ENCODE peak calls at places on chromosomes 16 and 17, in four cellular contexts. One of them, this sample, is unnamed. For H3K36me3 and H3K9me3, the result is how much of the 10 kb centered on the place peaks cover.

GRCh38 chr17:50845260-50846147 is 10.1 kb downstream of the WFIKKN2 start:
- DNase-seq in SK-N-MC: no peak
- DNase-seq in mucosa of descending colon: no peak
- DNase-seq in mesenchymal stem cell: peak
- DNase-seq in this sample: no peak

GRCh38 chr16:58506241-58507194 is 6.6 kb downstream of the NDRG4 start:
- DNase-seq in mesenchymal stem cell: no peak
- DNase-seq in mucosa of descending colon: no peak
- DNase-seq in SK-N-MC: no peak
- DNase-seq in this sample: peak

GRCh38 chr16:86061771-86062170 is 162.8 kb downstream of the IRF8 start:
- DNase-seq in SK-N-MC: no peak
- DNase-seq in mesenchymal stem cell: no peak
- DNase-seq in mucosa of descending colon: no peak
- DNase-seq in this sample: peak

GRCh38 chr16:88369447-88370008 is 13.2 kb upstream of the ZNF469 start:
- DNase-seq in SK-N-MC: no peak
- DNase-seq in mesenchymal stem cell: no peak
- DNase-seq in mucosa of descending colon: peak
- DNase-seq in this sample: peak

GRCh38 chr17:32954477-32954876 is 26.5 kb downstream of the TMEM98 start:
- DNase-seq in mesenchymal stem cell: no peak
- DNase-seq in mucosa of descending colon: peak
- DNase-seq in SK-N-MC: no peak
- DNase-seq in this sample: no peak

GRCh38 chr17:7280519-7281073 is 922 bp upstream of the SLC2A4 start:
- DNase-seq in mucosa of descending colon: peak
- DNase-seq in SK-N-MC: no peak
- DNase-seq in mesenchymal stem cell: peak
- DNase-seq in this sample: peak

GRCh38 chr17:42436401-42436800 is 13.3 kb upstream of the CAVIN1 start:
- DNase-seq in mesenchymal stem cell: peak
- DNase-seq in SK-N-MC: no peak
- DNase-seq in mucosa of descending colon: no peak
- DNase-seq in this sample: no peak

GRCh38 chr17:65194670-65195334 is 57.6 kb downstream of the RGS9 start:
- DNase-seq in SK-N-MC: no peak
- DNase-seq in mesenchymal stem cell: no peak
- DNase-seq in mucosa of descending colon: no peak
- DNase-seq in this sample: no peak

GRCh38 chr16:14650629-14651028 is 17.9 kb downstream of the BFAR start:
- DNase-seq in mesenchymal stem cell: no peak
- DNase-seq in SK-N-MC: no peak
- DNase-seq in mucosa of descending colon: no peak
- DNase-seq in this sample: no peak
- H3K36me3 ChIP-seq in mesenchymal stem cell: half or more
- H3K36me3 ChIP-seq in SK-N-MC: half or more
- H3K36me3 ChIP-seq in mucosa of descending colon: under half
- H3K36me3 ChIP-seq in this sample: half or more

GRCh38 chr16:3174618-3175148 is 13.3 kb upstream of the OR1F1 start:
- DNase-seq in mesenchymal stem cell: no peak
- DNase-seq in mucosa of descending colon: no peak
- DNase-seq in SK-N-MC: no peak
- DNase-seq in this sample: peak
- H3K4me3 ChIP-seq in mesenchymal stem cell: no peak
- H3K4me3 ChIP-seq in mucosa of descending colon: no peak
- H3K4me3 ChIP-seq in SK-N-MC: peak
- H3K4me3 ChIP-seq in this sample: no peak

GRCh38 chr17:70072900-70073299 is 2.1 kb upstream of the KCNJ16 start:
- DNase-seq in mucosa of descending colon: no peak
- DNase-seq in SK-N-MC: no peak
- DNase-seq in mesenchymal stem cell: no peak
- DNase-seq in this sample: no peak

GRCh38 chr17:70071620-70072019 is 3.4 kb upstream of the KCNJ16 start:
- DNase-seq in mesenchymal stem cell: no peak
- DNase-seq in mucosa of descending colon: no peak
- DNase-seq in SK-N-MC: no peak
- DNase-seq in this sample: no peak

GRCh38 chr17:70070297-70071027 is 4.6 kb upstream of the KCNJ16 start:
- DNase-seq in SK-N-MC: no peak
- DNase-seq in mesenchymal stem cell: no peak
- DNase-seq in mucosa of descending colon: no peak
- DNase-seq in this sample: no peak

GRCh38 chr17:70071127-70071526 is 3.9 kb upstream of the KCNJ16 start:
- DNase-seq in mesenchymal stem cell: no peak
- DNase-seq in SK-N-MC: no peak
- DNase-seq in mucosa of descending colon: no peak
- DNase-seq in this sample: no peak

DNA sequence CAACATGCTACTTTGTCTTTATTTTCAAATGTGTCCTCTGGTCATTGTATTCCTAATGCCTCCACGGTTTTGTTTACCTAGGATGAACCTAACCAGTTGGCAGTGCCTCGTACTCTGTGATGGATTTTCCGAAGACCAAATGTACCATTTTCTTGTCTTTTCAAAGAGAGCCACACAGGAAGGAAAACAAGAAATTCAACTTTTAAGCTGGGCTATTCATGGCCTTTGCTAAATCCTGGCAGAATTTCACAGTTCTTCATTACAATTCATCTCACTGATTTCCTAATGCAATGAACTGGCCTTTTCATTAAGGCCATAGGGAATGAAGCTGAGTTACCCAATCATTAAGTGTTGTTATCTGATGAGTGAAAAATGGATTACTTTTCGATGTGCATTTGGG is 7.9 kb upstream of the KCNJ16 start:
- DNase-seq in mesenchymal stem cell: no peak
- DNase-seq in mucosa of descending colon: no peak
- DNase-seq in SK-N-MC: no peak
- DNase-seq in this sample: no peak
- H3K9me3 ChIP-seq in mesenchymal stem cell: under half
- H3K9me3 ChIP-seq in mucosa of descending colon: under half
- H3K9me3 ChIP-seq in SK-N-MC: under half
- H3K9me3 ChIP-seq in this sample: under half

GRCh38 chr16:14635394-14636145 is 2.8 kb downstream of the BFAR start:
- DNase-seq in SK-N-MC: no peak
- DNase-seq in mesenchymal stem cell: no peak
- DNase-seq in mucosa of descending colon: no peak
- DNase-seq in this sample: no peak
- H3K36me3 ChIP-seq in SK-N-MC: under half
- H3K36me3 ChIP-seq in mesenchymal stem cell: under half
- H3K36me3 ChIP-seq in mucosa of descending colon: under half
- H3K36me3 ChIP-seq in this sample: under half

DNA sequence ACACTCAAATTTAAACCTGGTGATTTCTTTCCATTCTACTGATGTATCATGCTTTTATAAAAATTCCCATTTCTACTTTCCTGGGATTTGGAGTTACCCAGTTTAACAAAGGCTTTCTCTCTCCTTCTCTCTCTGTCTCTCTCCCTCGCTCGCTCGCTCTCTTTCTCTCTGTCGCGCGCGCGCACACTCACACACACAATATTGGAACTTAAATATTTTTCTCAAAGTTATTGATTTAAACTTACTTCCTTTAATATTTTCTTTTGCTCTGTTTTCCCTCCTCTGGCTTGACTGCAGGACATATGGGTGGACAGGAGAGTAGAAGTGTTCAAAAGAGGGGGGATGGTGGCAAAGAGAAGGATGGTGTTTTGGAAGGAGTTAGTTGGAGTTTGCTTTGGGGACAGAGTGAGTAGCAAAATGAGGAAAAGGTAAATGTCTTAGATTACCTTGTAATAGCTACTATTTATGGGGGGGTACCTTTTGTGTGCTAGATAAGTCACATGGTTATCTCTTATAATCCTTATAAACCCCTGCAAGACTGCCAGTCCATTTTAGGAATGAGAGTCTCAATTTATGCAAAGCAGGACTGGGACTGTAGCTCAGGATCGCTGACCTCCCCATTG is 903 bp upstream of the TRIM25 start:
- DNase-seq in SK-N-MC: no peak
- DNase-seq in mucosa of descending colon: peak
- DNase-seq in mesenchymal stem cell: no peak
- DNase-seq in this sample: no peak
- H3K4me3 ChIP-seq in SK-N-MC: peak
- H3K4me3 ChIP-seq in mucosa of descending colon: peak
- H3K4me3 ChIP-seq in mesenchymal stem cell: peak
- H3K4me3 ChIP-seq in this sample: peak

DNA sequence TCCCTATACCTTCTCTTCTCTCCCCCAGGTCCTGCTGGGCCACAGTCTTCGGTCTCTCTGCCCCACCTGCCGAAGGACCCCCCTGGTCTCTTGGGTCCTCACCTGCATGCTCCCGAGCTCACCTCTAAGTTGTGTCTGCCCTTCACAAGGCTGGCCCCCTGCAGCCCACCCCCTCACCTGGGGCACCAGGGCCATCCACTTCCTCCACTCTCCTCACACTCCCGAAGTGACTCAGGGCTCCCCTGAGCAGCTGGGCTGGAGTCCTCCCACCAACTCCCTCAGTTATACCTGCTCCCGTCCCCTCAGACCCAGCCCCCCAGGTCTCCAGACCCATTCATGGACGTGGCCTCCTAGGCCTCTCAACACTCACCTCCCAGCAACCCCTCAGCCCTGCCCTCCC is 822.0 kb downstream of the KCNJ18 start:
- DNase-seq in mucosa of descending colon: no peak
- DNase-seq in SK-N-MC: no peak
- DNase-seq in mesenchymal stem cell: no peak
- DNase-seq in this sample: no peak
- H3K9me3 ChIP-seq in mucosa of descending colon: half or more
- H3K9me3 ChIP-seq in SK-N-MC: under half
- H3K9me3 ChIP-seq in mesenchymal stem cell: under half
- H3K9me3 ChIP-seq in this sample: under half

GRCh38 chr16:2933701-2934100 is 22.0 kb downstream of the FLYWCH1 start:
- DNase-seq in mesenchymal stem cell: no peak
- DNase-seq in SK-N-MC: no peak
- DNase-seq in mucosa of descending colon: no peak
- DNase-seq in this sample: no peak

GRCh38 chr16:2934450-2934849 is 22.7 kb downstream of the FLYWCH1 start:
- DNase-seq in mucosa of descending colon: no peak
- DNase-seq in SK-N-MC: no peak
- DNase-seq in mesenchymal stem cell: no peak
- DNase-seq in this sample: no peak

GRCh38 chr16:2935418-2935817 is 23.7 kb downstream of the FLYWCH1 start:
- DNase-seq in SK-N-MC: no peak
- DNase-seq in mesenchymal stem cell: no peak
- DNase-seq in mucosa of descending colon: no peak
- DNase-seq in this sample: no peak

GRCh38 chr16:2930236-2930635 is 18.5 kb downstream of the FLYWCH1 start:
- DNase-seq in mesenchymal stem cell: no peak
- DNase-seq in SK-N-MC: no peak
- DNase-seq in mucosa of descending colon: no peak
- DNase-seq in this sample: no peak

DNA sequence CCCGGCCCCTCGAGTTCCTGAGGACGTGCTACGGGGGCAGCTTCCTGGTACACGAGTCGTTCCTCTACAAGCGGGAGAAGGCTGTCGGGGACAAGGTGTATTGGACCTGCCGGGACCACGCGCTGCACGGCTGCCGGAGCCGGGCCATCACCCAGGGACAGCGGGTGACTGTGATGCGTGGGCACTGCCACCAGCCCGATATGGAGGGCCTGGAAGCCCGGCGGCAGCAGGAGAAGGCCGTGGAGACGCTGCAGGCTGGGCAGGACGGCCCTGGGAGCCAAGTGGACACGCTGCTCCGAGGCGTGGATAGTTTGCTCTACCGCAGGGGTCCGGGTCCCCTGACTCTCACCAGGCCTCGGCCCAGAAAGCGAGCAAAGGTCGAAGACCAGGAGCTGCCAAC is 21.4 kb downstream of the FLYWCH1 start:
- DNase-seq in mesenchymal stem cell: no peak
- DNase-seq in mucosa of descending colon: no peak
- DNase-seq in SK-N-MC: no peak
- DNase-seq in this sample: no peak
- H3K36me3 ChIP-seq in mesenchymal stem cell: half or more
- H3K36me3 ChIP-seq in mucosa of descending colon: under half
- H3K36me3 ChIP-seq in SK-N-MC: under half
- H3K36me3 ChIP-seq in this sample: half or more

GRCh38 chr17:38558751-38559024 is 47.1 kb downstream of the SRCIN1 start:
- DNase-seq in mesenchymal stem cell: no peak
- DNase-seq in SK-N-MC: no peak
- DNase-seq in mucosa of descending colon: no peak
- DNase-seq in this sample: no peak
- H3K4me3 ChIP-seq in mesenchymal stem cell: peak
- H3K4me3 ChIP-seq in SK-N-MC: peak
- H3K4me3 ChIP-seq in mucosa of descending colon: no peak
- H3K4me3 ChIP-seq in this sample: peak

This sample was measured in spleen.